ENCODE peak calls at places on chromosome 19, in eight cellular contexts. D is tibial nerve; B is endodermal cell; Q is neural progenitor cell; I is CD8-positive, alpha-beta memory T cell; T is lower lobe of right lung; R is IMR-90; Z is upper lobe of right lung. X is an unnamed sample.

GRCh38 chr19:12721656-12722565 is 1.8 kb downstream of the TNPO2 start:
- DNase-seq in D (no peak), B (peak; percentile 92), Q (peak; percentile 94), I (peak; percentile 67), T (peak; percentile 76), R (peak; percentile 74), Z (peak; percentile 85), X (peak; percentile 82)

GRCh38 chr19:6828306-6828697 is 55.8 kb downstream of the VAV1 start:
- DNase-seq in D (no peak), B (peak; percentile 86), Q (no peak), I (no peak), T (no peak), R (no peak), Z (no peak), X (no peak)

GRCh38 chr19:56476671-56477428 is at the start of gene ZNF667:
- DNase-seq in D (no peak), B (no peak), Q (peak; percentile 7), I (no peak), T (no peak), R (peak; percentile 59), Z (no peak), X (peak; percentile 47)

GRCh38 chr19:32876236-32876918 is 6.8 kb upstream of the SLC7A9 start:
- DNase-seq in D (no peak), B (no peak), Q (no peak), I (no peak), T (no peak), R (no peak), Z (peak; percentile 35), X (no peak)

GRCh38 chr19:45822716-45823115 is 7.6 kb upstream of the RSPH6A start:
- DNase-seq in D (no peak), B (no peak), Q (no peak), I (no peak), T (no peak), R (no peak), Z (no peak), X (no peak)

GRCh38 chr19:30941591-30941990 is 407.6 kb downstream of the TSHZ3 start:
- DNase-seq in D (no peak), B (no peak), Q (no peak), I (no peak), T (no peak), R (no peak), Z (no peak), X (no peak)

GRCh38 chr19:10872551-10873107 is 1.3 kb downstream of the CARM1 start:
- DNase-seq in D (no peak), B (peak; percentile 46), Q (no peak), I (no peak), T (no peak), R (no peak), Z (no peak), X (no peak)

GRCh38 chr19:7326105-7326877 is 22.4 kb upstream of the ARHGEF18 start:
- DNase-seq in D (peak; percentile 16), B (peak; percentile 93), Q (peak; percentile 38), I (peak; percentile 54), T (no peak), R (no peak), Z (peak; percentile 19), X (no peak)

GRCh38 chr19:42419309-42419708 is 7.9 kb downstream of the LIPE start:
- DNase-seq in D (no peak), B (peak; percentile 37), Q (no peak), I (peak; percentile 36), T (no peak), R (no peak), Z (no peak), X (no peak)

GRCh38 chr19:44401787-44402115 is 343 bp upstream of the ZNF285 start:
- DNase-seq in D (no peak), B (no peak), Q (no peak), I (no peak), T (no peak), R (no peak), Z (no peak), X (no peak)

GRCh38 chr19:44401108-44401786 is at the start of gene ZNF285:
- DNase-seq in D (peak; percentile 80), B (peak; percentile 98), Q (peak; percentile 98), I (peak; percentile 80), T (peak; percentile 92), R (peak; percentile 95), Z (peak; percentile 93), X (peak; percentile 95)
- H3K27ac ChIP-seq in D (no peak within 1 kb of the TSS), B (no peak within 1 kb of the TSS), Q (no peak within 1 kb of the TSS), I (no peak within 1 kb of the TSS), T (no peak within 1 kb of the TSS), R (peak within 1 kb of the TSS; percentile 19), Z (no peak within 1 kb of the TSS), X (no peak within 1 kb of the TSS)

DNA sequence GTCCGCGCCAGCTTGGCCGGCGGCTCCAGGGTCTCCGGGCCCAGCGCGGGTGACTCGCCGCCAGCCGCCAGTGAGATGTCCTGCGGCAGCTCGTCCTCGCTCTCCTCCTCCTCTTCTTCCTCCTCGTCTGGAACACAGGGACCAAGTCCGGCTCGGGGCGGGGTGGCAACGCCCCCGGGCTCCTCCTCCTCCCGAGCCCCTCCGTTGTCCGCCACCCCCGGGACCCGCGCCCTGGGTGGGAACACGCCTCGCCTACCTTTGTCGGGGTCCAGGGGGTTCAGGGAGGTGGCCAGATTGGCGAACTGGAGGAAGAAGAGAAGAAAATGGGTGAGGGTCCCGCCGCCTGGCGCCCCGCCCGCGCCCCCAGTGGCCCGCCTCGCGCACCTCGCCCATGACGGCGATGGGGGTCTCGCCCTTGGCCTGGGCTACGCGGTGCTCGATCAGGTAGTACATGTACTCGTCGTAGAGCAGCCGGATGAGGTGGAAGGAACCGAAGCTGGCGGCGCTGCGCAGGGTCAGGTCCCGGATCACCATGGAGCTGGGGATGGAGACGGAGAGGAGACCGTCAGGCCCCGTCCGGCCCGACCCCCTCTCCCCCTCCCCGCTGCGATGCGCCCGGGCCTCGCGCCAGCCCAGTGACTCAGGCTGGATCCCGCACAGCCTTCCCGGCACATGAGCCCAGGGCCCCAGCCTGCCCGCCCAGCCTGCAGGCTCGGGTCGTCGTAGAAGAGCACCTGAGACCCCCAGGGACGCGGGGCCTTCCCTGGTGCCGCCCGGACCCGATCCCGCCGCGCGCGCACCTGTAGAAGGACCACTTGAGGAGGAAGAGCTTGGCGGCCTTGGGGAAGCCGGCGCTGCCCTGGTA is 10.7 kb downstream of the DCAF15 start:
- DNase-seq in D (no peak), B (peak; percentile 83), Q (no peak), I (no peak), T (no peak), R (peak; percentile 60), Z (no peak), X (peak; percentile 64)
- H3K27ac ChIP-seq in D (no peak overlapping the region), B (no peak overlapping the region), Q (no peak overlapping the region), I (no peak overlapping the region), T (no peak overlapping the region), R (no peak overlapping the region), Z (no peak overlapping the region), X (no peak overlapping the region)

GRCh38 chr19:1645299-1645698 is 7.1 kb downstream of the TCF3 start:
- DNase-seq in D (no peak), B (no peak), Q (no peak), I (no peak), T (no peak), R (no peak), Z (no peak), X (no peak)

GRCh38 chr19:1647664-1648155 is 4.7 kb downstream of the TCF3 start:
- DNase-seq in D (no peak), B (no peak), Q (no peak), I (no peak), T (no peak), R (no peak), Z (no peak), X (no peak)

GRCh38 chr19:1648156-1648925 is 4.1 kb downstream of the TCF3 start:
- DNase-seq in D (no peak), B (no peak), Q (no peak), I (no peak), T (no peak), R (no peak), Z (no peak), X (no peak)

GRCh38 chr19:1646931-1647663 is 5.3 kb downstream of the TCF3 start:
- DNase-seq in D (no peak), B (no peak), Q (no peak), I (no peak), T (no peak), R (no peak), Z (no peak), X (no peak)

GRCh38 chr19:1646149-1646930 is 6.1 kb downstream of the TCF3 start:
- DNase-seq in D (no peak), B (no peak), Q (no peak), I (no peak), T (no peak), R (no peak), Z (no peak), X (no peak)
- H3K27ac ChIP-seq in D (no peak overlapping the region), B (no peak overlapping the region), Q (no peak overlapping the region), I (no peak overlapping the region), T (no peak overlapping the region), R (no peak overlapping the region), Z (no peak overlapping the region), X (no peak overlapping the region)

DNA sequence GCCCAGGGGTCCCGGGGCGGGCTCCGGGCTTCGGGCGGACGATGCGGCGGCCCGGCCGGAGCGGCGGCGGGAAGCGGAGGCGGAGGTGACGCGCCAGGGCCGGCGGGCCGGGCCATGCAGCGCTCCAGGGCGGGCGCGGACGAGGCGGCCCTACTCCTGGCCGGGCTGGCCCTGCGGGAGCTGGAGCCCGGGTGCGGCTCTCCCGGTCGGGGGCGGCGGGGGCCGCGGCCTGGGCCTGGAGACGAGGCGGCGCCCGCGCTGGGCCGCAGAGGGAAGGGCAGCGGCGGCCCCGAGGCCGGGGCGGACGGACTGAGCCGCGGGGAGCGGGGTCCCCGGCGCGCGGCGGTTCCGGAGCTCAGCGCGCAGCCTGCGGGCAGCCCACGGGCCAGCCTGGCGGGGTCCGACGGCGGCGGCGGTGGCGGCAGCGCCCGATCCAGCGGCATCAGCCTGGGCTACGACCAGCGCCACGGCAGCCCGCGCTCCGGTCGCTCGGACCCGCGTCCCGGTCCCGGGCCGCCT is 362 bp downstream of the WTIP start:
- DNase-seq in D (no peak), B (peak; percentile 74), Q (no peak), I (no peak), T (no peak), R (no peak), Z (peak; percentile 71), X (no peak)
- H3K27ac ChIP-seq in D (peak overlapping the region; percentile 63), B (no peak overlapping the region), Q (no peak overlapping the region), I (no peak overlapping the region), T (peak overlapping the region; percentile 60), R (peak overlapping the region; percentile 36), Z (no peak overlapping the region), X (peak overlapping the region; percentile 75)

GRCh38 chr19:49214701-49215100 is 57.1 kb downstream of the TRPM4 start:
- DNase-seq in D (no peak), B (no peak), Q (no peak), I (no peak), T (no peak), R (no peak), Z (no peak), X (no peak)

GRCh38 chr19:49213791-49214190 is 56.2 kb downstream of the TRPM4 start:
- DNase-seq in D (no peak), B (peak; percentile 77), Q (no peak), I (no peak), T (no peak), R (no peak), Z (no peak), X (no peak)

GRCh38 chr19:49212302-49212701 is 54.7 kb downstream of the TRPM4 start:
- DNase-seq in D (no peak), B (no peak), Q (no peak), I (no peak), T (no peak), R (no peak), Z (no peak), X (no peak)

GRCh38 chr19:49210108-49210900 is 52.7 kb downstream of the TRPM4 start:
- DNase-seq in D (peak; percentile 23), B (peak; percentile 99), Q (peak; percentile 94), I (no peak), T (peak; percentile 60), R (no peak), Z (peak; percentile 71), X (peak; percentile 53)

GRCh38 chr19:49210901-49211451 is 53.4 kb downstream of the TRPM4 start:
- DNase-seq in D (no peak), B (no peak), Q (peak; percentile 52), I (no peak), T (peak; percentile 48), R (no peak), Z (no peak), X (no peak)
- H3K27ac ChIP-seq in D (no peak overlapping the region), B (no peak overlapping the region), Q (peak overlapping the region; percentile 53), I (no peak overlapping the region), T (no peak overlapping the region), R (no peak overlapping the region), Z (no peak overlapping the region), X (no peak overlapping the region)

X was measured in aorta.